ENCODE peak calls at places on chromosomes 2 and 18, in four cellular contexts. One of them, this sample, is unnamed.

GRCh38 chr2:163191372-163191771 is 352.8 kb upstream of the KCNH7 start:
- DNase-seq in progenitor cell of endocrine pancreas: no peak
- DNase-seq in A549: peak; percentile 69
- DNase-seq in T-helper 2 cell: no peak
- DNase-seq in this sample: no peak

GRCh38 chr2:2590796-2591541 is 259.9 kb upstream of the MYT1L start:
- DNase-seq in progenitor cell of endocrine pancreas: no peak
- DNase-seq in T-helper 2 cell: no peak
- DNase-seq in A549: no peak
- DNase-seq in this sample: no peak

GRCh38 chr2:227789803-227790202 is 23.8 kb upstream of the CCL20 start:
- DNase-seq in A549: no peak
- DNase-seq in T-helper 2 cell: no peak
- DNase-seq in progenitor cell of endocrine pancreas: no peak
- DNase-seq in this sample: no peak

GRCh38 chr2:155748126-155748525 is 584.4 kb downstream of the NR4A2 start:
- DNase-seq in T-helper 2 cell: no peak
- DNase-seq in A549: no peak
- DNase-seq in progenitor cell of endocrine pancreas: no peak
- DNase-seq in this sample: no peak

GRCh38 chr2:63506350-63506749 is 81.9 kb downstream of the WDPCP start:
- DNase-seq in T-helper 2 cell: no peak
- DNase-seq in progenitor cell of endocrine pancreas: no peak
- DNase-seq in A549: no peak
- DNase-seq in this sample: no peak

GRCh38 chr2:27307545-27308358 is 493 bp downstream of the UCN start:
- DNase-seq in A549: no peak
- DNase-seq in T-helper 2 cell: no peak
- DNase-seq in progenitor cell of endocrine pancreas: no peak
- DNase-seq in this sample: no peak

GRCh38 chr2:70686577-70687460 is 81.2 kb downstream of the ADD2 start:
- DNase-seq in A549: peak; percentile 86
- DNase-seq in progenitor cell of endocrine pancreas: no peak
- DNase-seq in T-helper 2 cell: no peak
- DNase-seq in this sample: no peak

GRCh38 chr2:64525323-64525625 is 1.1 kb downstream of the AFTPH start:
- DNase-seq in T-helper 2 cell: no peak
- DNase-seq in A549: no peak
- DNase-seq in progenitor cell of endocrine pancreas: no peak
- DNase-seq in this sample: no peak

GRCh38 chr2:147739531-147739930 is 105.3 kb upstream of the ACVR2A start:
- DNase-seq in A549: no peak
- DNase-seq in T-helper 2 cell: no peak
- DNase-seq in progenitor cell of endocrine pancreas: no peak
- DNase-seq in this sample: no peak

GRCh38 chr2:200042102-200042735 is 86.8 kb downstream of the MAIP1 start:
- DNase-seq in progenitor cell of endocrine pancreas: no peak
- DNase-seq in T-helper 2 cell: no peak
- DNase-seq in A549: no peak
- DNase-seq in this sample: no peak

GRCh38 chr2:237818066-237818473 is 19.5 kb downstream of the RBM44 start:
- DNase-seq in progenitor cell of endocrine pancreas: no peak
- DNase-seq in T-helper 2 cell: no peak
- DNase-seq in A549: no peak
- DNase-seq in this sample: no peak

GRCh38 chr2:238026953-238027505 is 33.8 kb upstream of the SCLY start:
- DNase-seq in T-helper 2 cell: no peak
- DNase-seq in A549: no peak
- DNase-seq in progenitor cell of endocrine pancreas: no peak
- DNase-seq in this sample: no peak

GRCh38 chr2:240932001-240932723 is 26.0 kb downstream of the CROCC2 start:
- DNase-seq in progenitor cell of endocrine pancreas: peak; percentile 8
- DNase-seq in A549: no peak
- DNase-seq in T-helper 2 cell: no peak
- DNase-seq in this sample: peak; percentile 31

GRCh38 chr2:194004590-194005206 is 1652.3 kb upstream of the SLC39A10 start:
- DNase-seq in T-helper 2 cell: no peak
- DNase-seq in A549: no peak
- DNase-seq in progenitor cell of endocrine pancreas: no peak
- DNase-seq in this sample: no peak

GRCh38 chr2:66679422-66679821 is 244.5 kb downstream of the MEIS1 start:
- DNase-seq in T-helper 2 cell: no peak
- DNase-seq in progenitor cell of endocrine pancreas: no peak
- DNase-seq in A549: no peak
- DNase-seq in this sample: no peak

GRCh38 chr2:232085179-232085578 is 123.7 kb downstream of the DIS3L2 start:
- DNase-seq in T-helper 2 cell: no peak
- DNase-seq in progenitor cell of endocrine pancreas: no peak
- DNase-seq in A549: no peak
- DNase-seq in this sample: no peak

GRCh38 chr2:238655131-238655860 is 192.6 kb upstream of the TWIST2 start:
- DNase-seq in T-helper 2 cell: no peak
- DNase-seq in progenitor cell of endocrine pancreas: no peak
- DNase-seq in A549: no peak
- DNase-seq in this sample: no peak

GRCh38 chr2:31071741-31072140 is 66.5 kb downstream of the GALNT14 start:
- DNase-seq in T-helper 2 cell: no peak
- DNase-seq in A549: no peak
- DNase-seq in progenitor cell of endocrine pancreas: no peak
- DNase-seq in this sample: no peak

GRCh38 chr18:14969507-14969906 is 221.5 kb downstream of the ANKRD30B start:
- DNase-seq in progenitor cell of endocrine pancreas: no peak
- DNase-seq in T-helper 2 cell: no peak
- DNase-seq in A549: no peak
- DNase-seq in this sample: no peak

GRCh38 chr2:206856474-206856873 is 82.8 kb upstream of the CPO start:
- DNase-seq in A549: no peak
- DNase-seq in progenitor cell of endocrine pancreas: no peak
- DNase-seq in T-helper 2 cell: no peak
- DNase-seq in this sample: no peak

GRCh38 chr2:191064590-191064989 is 50.6 kb upstream of the STAT1 start:
- DNase-seq in A549: no peak
- DNase-seq in progenitor cell of endocrine pancreas: no peak
- DNase-seq in T-helper 2 cell: no peak
- DNase-seq in this sample: no peak

GRCh38 chr2:157900203-157900602 is 24.1 kb upstream of the ACVR1 start:
- DNase-seq in T-helper 2 cell: no peak
- DNase-seq in progenitor cell of endocrine pancreas: no peak
- DNase-seq in A549: no peak
- DNase-seq in this sample: no peak

GRCh38 chr2:139353874-139354273 is 573.7 kb upstream of the NXPH2 start:
- DNase-seq in T-helper 2 cell: no peak
- DNase-seq in A549: no peak
- DNase-seq in progenitor cell of endocrine pancreas: no peak
- DNase-seq in this sample: no peak

GRCh38 chr2:196170681-196171247 is 614 bp downstream of the STK17B start:
- DNase-seq in A549: peak; percentile 31
- DNase-seq in progenitor cell of endocrine pancreas: no peak
- DNase-seq in T-helper 2 cell: no peak
- DNase-seq in this sample: peak; percentile 38

This sample was measured in mesothelial cell of epicardium.